ENCODE peak calls at places on chromosomes 12 and 14, in six cellular contexts. Q, B, L, P, D and E are unnamed samples.

GRCh38 chr14:81331229-81332026 is 68.7 kb downstream of the STON2 start:
- DNase-seq in Q (no peak), P (no peak), L (no peak), D (no peak), B (no peak), E (no peak)

GRCh38 chr14:34301107-34301734 is 160.8 kb downstream of the SPTSSA start:
- DNase-seq in Q (no peak), B (peak; percentile 57), L (no peak), P (no peak), D (peak; percentile 68), E (peak; percentile 36)

GRCh38 chr14:90857866-90858265 is 41.6 kb upstream of the TTC7B start:
- DNase-seq in D (no peak), Q (no peak), L (no peak), P (no peak), B (no peak), E (no peak)

GRCh38 chr14:54737132-54737711 is 165.4 kb downstream of the GCH1 start:
- DNase-seq in P (no peak), D (no peak), L (no peak), Q (no peak), B (peak; percentile 76), E (no peak)

GRCh38 chr14:49050836-49051235 is 535.3 kb downstream of the RPS29 start:
- DNase-seq in L (no peak), B (no peak), D (no peak), P (no peak), Q (no peak), E (no peak)

GRCh38 chr14:63897706-63898105 is 44.9 kb downstream of the SYNE2 start:
- DNase-seq in B (peak; percentile 57), Q (no peak), P (no peak), D (no peak), L (no peak), E (no peak)

GRCh38 chr12:58812229-58812628 is 108.1 kb downstream of the LRIG3 start:
- DNase-seq in L (no peak), P (no peak), Q (no peak), B (no peak), D (no peak), E (no peak)

GRCh38 chr14:66082009-66082408 is 404.2 kb upstream of the CCDC196 start:
- DNase-seq in P (no peak), L (no peak), D (no peak), B (peak; percentile 33), Q (no peak), E (no peak)

GRCh38 chr14:104550849-104551728 is 28.5 kb upstream of the C14orf180 start:
- DNase-seq in D (no peak), P (no peak), Q (no peak), L (no peak), B (no peak), E (no peak)

GRCh38 chr12:124551268-124552144 is 15.9 kb downstream of the NCOR2 start:
- DNase-seq in B (peak; percentile 68), D (peak; percentile 62), Q (peak; percentile 88), L (peak; percentile 68), P (peak; percentile 71), E (no peak)

GRCh38 chr14:33634631-33635030 is 316.2 kb downstream of the EGLN3 start:
- DNase-seq in Q (no peak), L (no peak), B (peak; percentile 18), D (no peak), P (no peak), E (no peak)

GRCh38 chr14:42138406-42138805 is 531.7 kb downstream of the LRFN5 start:
- DNase-seq in L (no peak), D (no peak), B (no peak), Q (no peak), P (no peak), E (no peak)

GRCh38 chr14:95207475-95208253 is 50.3 kb upstream of the DICER1 start:
- DNase-seq in D (no peak), B (no peak), L (no peak), P (no peak), Q (no peak), E (no peak)

DNA sequence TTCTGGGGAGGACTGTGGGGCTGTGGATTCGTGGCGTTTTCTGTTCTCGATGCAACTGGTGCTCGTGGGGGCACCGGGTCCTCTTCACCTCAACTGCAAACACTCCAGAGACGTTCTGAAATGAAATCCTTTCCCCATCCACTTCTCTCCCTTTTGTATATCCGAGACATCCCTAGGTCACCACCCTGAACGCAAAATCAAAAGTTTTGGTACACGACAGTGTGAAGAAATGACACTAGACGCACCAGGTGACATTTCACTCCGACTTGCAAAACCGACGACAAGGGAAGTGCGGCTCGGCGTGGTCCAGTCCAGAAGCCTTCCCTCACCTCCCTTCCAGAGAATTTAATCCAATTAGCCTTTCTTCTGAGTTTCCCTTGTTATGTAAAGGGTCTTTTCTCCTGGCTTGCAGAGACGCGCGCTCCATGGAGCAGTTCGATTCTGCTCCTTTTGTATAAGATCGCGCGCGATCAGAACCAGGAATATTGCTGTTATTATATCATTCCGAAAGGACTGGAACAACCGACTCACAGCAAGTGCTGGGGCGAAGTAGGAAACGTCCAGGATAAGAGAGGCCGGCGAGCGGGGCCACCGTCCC is 2.5 kb downstream of the RFX4 start:
- DNase-seq in Q (no peak), P (no peak), D (no peak), L (no peak), B (no peak), E (no peak)
- H3K4me3 ChIP-seq in Q (no peak overlapping the region), P (no peak overlapping the region), D (no peak overlapping the region), L (peak overlapping the region; percentile 51), B (no peak overlapping the region), E (no peak overlapping the region)

GRCh38 chr12:131621701-131622421 is 89.0 kb upstream of the SFSWAP start:
- DNase-seq in P (no peak), D (no peak), L (no peak), Q (no peak), B (no peak), E (no peak)

GRCh38 chr12:131620520-131620919 is 90.4 kb upstream of the SFSWAP start:
- DNase-seq in B (no peak), L (no peak), P (no peak), D (no peak), Q (no peak), E (no peak)

GRCh38 chr12:131619736-131620506 is 91.0 kb upstream of the SFSWAP start:
- DNase-seq in D (no peak), P (no peak), Q (no peak), B (no peak), L (no peak), E (no peak)

GRCh38 chr12:131620946-131621681 is 89.8 kb upstream of the SFSWAP start:
- DNase-seq in Q (no peak), L (no peak), D (no peak), B (no peak), P (no peak), E (no peak)

DNA sequence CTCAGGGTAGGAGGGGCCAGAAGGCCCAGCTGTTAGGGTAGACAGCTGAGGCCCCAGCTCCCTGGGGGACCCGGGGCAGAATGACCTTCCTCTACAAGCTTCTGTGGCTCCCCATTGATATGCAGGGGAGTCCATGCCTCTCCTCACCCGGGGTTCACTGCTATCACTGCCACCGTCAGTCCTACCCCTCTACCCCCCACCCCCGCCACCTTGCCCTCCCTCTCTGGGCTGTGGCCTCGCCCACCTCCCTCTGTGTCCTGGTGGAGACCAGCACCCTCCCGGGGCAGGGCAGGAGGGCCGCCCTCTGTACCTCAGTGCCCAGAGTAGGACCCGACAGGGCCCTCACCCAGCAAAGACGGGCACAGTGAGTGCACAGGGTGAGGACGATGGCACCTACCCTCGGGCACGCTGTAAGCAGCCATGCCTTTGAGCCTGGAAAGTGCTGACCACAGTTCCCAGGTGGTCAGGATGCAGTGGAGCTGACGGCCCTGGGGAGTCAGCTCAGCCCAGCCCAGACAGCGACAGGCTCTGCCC is 88.4 kb upstream of the SFSWAP start:
- DNase-seq in B (no peak), P (no peak), Q (no peak), D (no peak), L (no peak), E (no peak)
- H3K36me3 ChIP-seq in B (no peaks in the 10 kb centered on the region), P (no peaks in the 10 kb centered on the region), Q (no peaks in the 10 kb centered on the region), D (no peaks in the 10 kb centered on the region), L (no peaks in the 10 kb centered on the region), E (no peaks in the 10 kb centered on the region)

GRCh38 chr12:44627767-44628166 is 248.3 kb downstream of the NELL2 start:
- DNase-seq in B (no peak), P (no peak), D (no peak), Q (no peak), L (no peak), E (no peak)
- H3K4me3 ChIP-seq in B (peak overlapping the region; percentile 21), P (no peak overlapping the region), D (no peak overlapping the region), Q (no peak overlapping the region), L (no peak overlapping the region), E (no peak overlapping the region)

DNA sequence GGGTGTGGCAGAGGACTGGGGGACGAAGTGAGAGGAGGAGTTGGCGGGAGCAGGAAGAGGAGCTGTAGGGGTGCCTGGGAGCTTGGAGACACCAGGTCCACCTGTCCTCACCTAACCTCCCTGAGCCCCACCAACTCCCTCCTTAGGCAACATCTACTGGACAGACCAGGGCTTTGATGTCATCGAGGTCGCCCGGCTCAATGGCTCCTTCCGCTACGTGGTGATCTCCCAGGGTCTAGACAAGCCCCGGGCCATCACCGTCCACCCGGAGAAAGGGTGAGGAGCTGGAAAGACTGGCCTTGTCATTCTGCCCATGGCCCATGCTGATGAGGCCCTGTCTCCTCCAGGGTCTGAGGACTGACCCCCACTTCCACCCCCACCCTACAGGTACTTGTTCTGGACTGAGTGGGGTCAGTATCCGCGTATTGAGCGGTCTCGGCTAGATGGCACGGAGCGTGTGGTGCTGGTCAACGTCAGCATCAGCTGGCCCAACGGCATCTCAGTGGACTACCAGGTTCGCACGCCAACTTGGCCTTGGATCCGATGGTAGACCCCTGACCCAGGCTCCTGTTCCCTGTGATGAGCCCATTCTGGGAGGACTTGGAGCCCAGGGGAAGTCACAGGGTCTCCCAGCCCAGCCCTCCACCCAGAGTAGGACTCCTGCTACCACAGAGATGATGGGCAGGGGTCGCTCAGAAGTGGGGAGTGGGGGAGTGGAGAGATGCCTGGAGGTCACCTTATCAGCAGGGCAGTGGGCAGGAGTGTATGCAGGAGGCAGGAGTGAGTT is 32.5 kb upstream of the NXPH4 start:
- DNase-seq in Q (no peak), B (no peak), L (no peak), P (no peak), D (no peak), E (no peak)
- H3K36me3 ChIP-seq in Q (peaks cover 98% of the 10 kb centered on the region), B (peaks cover 100% of the 10 kb centered on the region), L (peaks cover 86% of the 10 kb centered on the region), P (peaks cover 94% of the 10 kb centered on the region), D (no peaks in the 10 kb centered on the region), E (peaks cover 9% of the 10 kb centered on the region)